ENCODE peak calls at places on chromosomes 1 and 21, in five cellular contexts. O is HTR-8/SVneo; P is CD4-positive, alpha-beta memory T cell; G is HEK293T; A is sciatic nerve. W is an unnamed sample.

GRCh38 chr1:232166942-232167341 is 463.0 kb downstream of the SIPA1L2 start:
- DNase-seq in O (no peak), P (no peak), G (no peak), A (no peak), W (no peak)

GRCh38 chr1:221557024-221557423 is 184.9 kb downstream of the DUSP10 start:
- DNase-seq in O (no peak), P (no peak), G (no peak), A (no peak), W (no peak)

GRCh38 chr21:45852886-45853400 is 128.6 kb upstream of the COL6A1 start:
- DNase-seq in O (no peak), P (no peak), G (no peak), A (peak; percentile 32), W (no peak)

GRCh38 chr1:236774926-236775325 is 20.2 kb upstream of the MTR start:
- DNase-seq in O (peak; percentile 22), P (no peak), G (peak; percentile 60), A (no peak), W (no peak)

GRCh38 chr1:67327864-67328263 is 20.2 kb downstream of the IL12RB2 start:
- DNase-seq in O (no peak), P (no peak), G (no peak), A (no peak), W (no peak)

GRCh38 chr1:7301346-7301993 is 469.6 kb upstream of the VAMP3 start:
- DNase-seq in O (no peak), P (no peak), G (no peak), A (no peak), W (no peak)

GRCh38 chr1:231193710-231194340 is 32.0 kb downstream of the TRIM67 start:
- DNase-seq in O (no peak), P (no peak), G (no peak), A (no peak), W (no peak)

GRCh38 chr1:205374205-205375078 is 17.7 kb upstream of the KLHDC8A start:
- DNase-seq in O (peak; percentile 47), P (no peak), G (no peak), A (no peak), W (no peak)

GRCh38 chr1:109267743-109268300 is 15.1 kb downstream of the PSRC1 start:
- DNase-seq in O (no peak), P (no peak), G (no peak), A (no peak), W (no peak)

GRCh38 chr1:8283058-8283884 is 34.6 kb upstream of the SLC45A1 start:
- DNase-seq in O (no peak), P (no peak), G (no peak), A (no peak), W (no peak)

GRCh38 chr1:61674221-61674620 is 50.7 kb downstream of the TM2D1 start:
- DNase-seq in O (no peak), P (no peak), G (no peak), A (no peak), W (no peak)